ENCODE peak calls at places on chromosomes 13 and 19, in seven cellular contexts. S is D721Med, Q is choroid plexus epithelial cell, G is psoas muscle, H is pancreas, A is fibroblast of mammary gland, Y is A549. N is an unnamed sample.
A peak's percentile ranks its signal among the peaks of the same experiment; 100 is the strongest.

GRCh38 chr19:1102407-1103106 is 1.2 kb upstream of the GPX4 start:
- DNase-seq in Q (peak; percentile 99), S (no peak), A (peak; percentile 100), G (no peak), Y (peak; percentile 94), H (no peak), N (peak; percentile 98)

GRCh38 chr13:46593403-46593802 is 40.4 kb downstream of the LRCH1 start:
- DNase-seq in A (no peak), H (no peak), S (no peak), G (no peak), Q (no peak), Y (no peak), N (no peak)

GRCh38 chr13:47459512-47459911 is 541.6 kb downstream of the SUCLA2 start:
- DNase-seq in Q (peak; percentile 68), G (no peak), H (no peak), A (peak; percentile 67), S (no peak), Y (no peak), N (peak; percentile 11)

GRCh38 chr13:19158526-19158925 is 23.1 kb downstream of the TUBA3C start:
- DNase-seq in H (no peak), S (no peak), G (no peak), Y (no peak), A (no peak), Q (no peak), N (no peak)

GRCh38 chr19:41845001-41845050 is at the start of gene DMRTC2:
- DNase-seq in H (no peak), Q (no peak), Y (no peak), G (no peak), A (no peak), S (no peak), N (no peak)

GRCh38 chr13:95481051-95481775 is 71.3 kb upstream of the CLDN10 start:
- DNase-seq in Q (no peak), H (no peak), S (no peak), Y (no peak), G (no peak), A (peak; percentile 44), N (no peak)

GRCh38 chr13:110442946-110443632 is 118.4 kb downstream of the RAB20 start:
- DNase-seq in A (peak; percentile 77), Y (no peak), Q (peak; percentile 72), H (no peak), G (no peak), S (no peak), N (peak; percentile 37)

GRCh38 chr13:73368608-73369007 is 309.8 kb downstream of the KLF5 start:
- DNase-seq in H (no peak), G (no peak), A (no peak), Q (no peak), Y (peak; percentile 11), S (no peak), N (no peak)

GRCh38 chr19:39497850-39498261 is 891 bp upstream of the DLL3 start:
- DNase-seq in A (peak; percentile 24), G (no peak), Q (peak; percentile 41), S (no peak), Y (peak; percentile 69), H (peak; percentile 73), N (no peak)

GRCh38 chr13:69565334-69565733 is 542.3 kb upstream of the ATXN8OS start:
- DNase-seq in A (peak; percentile 4), Y (peak; percentile 54), H (no peak), G (no peak), Q (peak; percentile 17), S (no peak), N (peak; percentile 0)

GRCh38 chr13:101838305-101838835 is 385.9 kb downstream of the ITGBL1 start:
- DNase-seq in A (peak; percentile 7), Q (peak; percentile 87), H (no peak), G (no peak), S (no peak), Y (no peak), N (peak; percentile 1)

GRCh38 chr13:24115671-24116070 is 44.8 kb upstream of the SPATA13 start:
- DNase-seq in A (no peak), Y (no peak), Q (no peak), S (no peak), G (no peak), H (no peak), N (no peak)

GRCh38 chr13:106521101-106521799 is 14.2 kb downstream of the EFNB2 start:
- DNase-seq in H (no peak), Q (no peak), Y (no peak), S (no peak), G (no peak), A (no peak), N (no peak)

DNA sequence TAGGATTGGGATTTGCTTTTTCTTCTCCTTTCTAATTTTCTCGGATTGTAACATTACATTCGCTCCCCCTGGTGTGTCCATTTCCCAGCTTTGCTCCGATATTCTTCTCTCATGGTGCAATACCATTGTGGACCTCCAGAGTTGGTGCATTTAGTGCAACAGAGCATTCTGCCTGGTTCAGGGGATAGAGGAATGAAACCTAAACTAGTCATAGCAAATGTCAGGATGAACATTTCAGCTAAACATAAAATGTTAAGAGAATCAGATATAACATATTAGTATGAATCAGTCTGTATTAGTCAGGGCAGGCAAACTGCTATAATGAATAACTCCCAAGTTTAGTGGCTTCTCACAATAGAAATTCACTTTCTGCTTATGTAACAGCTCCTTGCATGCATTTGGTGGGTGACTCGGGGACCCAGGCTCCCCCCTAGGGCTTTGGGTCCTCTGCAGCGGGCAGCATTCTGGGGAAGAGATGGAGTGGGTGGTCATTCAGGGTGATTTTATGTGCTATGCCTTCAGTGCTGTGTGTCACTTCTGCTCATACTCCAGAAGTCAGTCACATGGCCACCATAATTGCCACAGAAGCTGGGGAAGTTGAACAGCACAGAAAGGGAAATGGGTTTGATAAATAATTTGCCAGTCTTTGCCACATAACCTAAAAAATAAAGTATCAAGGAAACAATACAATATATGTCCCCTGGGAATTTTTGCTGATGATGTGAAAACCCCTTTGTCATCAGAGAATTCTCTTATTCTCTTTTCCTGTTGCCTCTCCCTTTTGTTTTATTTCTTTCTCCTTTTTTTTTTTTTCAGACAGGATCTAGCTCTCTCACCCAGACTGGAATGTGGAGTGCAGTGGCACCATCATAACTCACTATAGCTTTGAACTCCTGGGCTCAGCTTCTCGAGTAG is 111.0 kb downstream of the HSPH1 start:
- DNase-seq in Y (no peak), H (no peak), Q (peak; percentile 41), S (no peak), A (peak; percentile 41), G (no peak), N (peak; percentile 25)
- TF ChIP-seq CTCF in Y (no peak), H (no peak), Q (peak; percentile 57), S (no peak), A (peak; percentile 51), G (no peak), N (peak; percentile 71)

GRCh38 chr13:96552523-96552922 is 441.8 kb downstream of the OXGR1 start:
- DNase-seq in Y (no peak), H (no peak), S (no peak), A (no peak), Q (no peak), G (no peak), N (no peak)
- TF ChIP-seq CTCF in Y (no peak), H (no peak), S (no peak), A (no peak), Q (no peak), G (no peak), N (no peak)

GRCh38 chr13:26111797-26112196 is 60.0 kb upstream of the SHISA2 start:
- DNase-seq in S (no peak), Y (no peak), Q (no peak), H (no peak), A (no peak), G (no peak), N (no peak)

GRCh38 chr13:26117620-26118019 is 65.8 kb upstream of the SHISA2 start:
- DNase-seq in H (no peak), Q (no peak), S (no peak), Y (no peak), G (no peak), A (no peak), N (no peak)

GRCh38 chr13:26112843-26113242 is 61.0 kb upstream of the SHISA2 start:
- DNase-seq in G (no peak), Q (peak; percentile 51), S (no peak), A (no peak), Y (peak; percentile 10), H (no peak), N (no peak)
- TF ChIP-seq CTCF in G (no peak), Q (peak; percentile 62), S (peak; percentile 8), A (peak; percentile 16), Y (no peak), H (no peak), N (peak; percentile 66)

GRCh38 chr13:40340368-40341085 is 325.9 kb downstream of the FOXO1 start:
- DNase-seq in H (no peak), A (no peak), Q (peak; percentile 46), Y (peak; percentile 17), S (no peak), G (no peak), N (no peak)
- TF ChIP-seq CTCF in H (no peak), A (no peak), Q (peak; percentile 38), Y (no peak), S (no peak), G (no peak), N (no peak)

GRCh38 chr13:82747948-82748347 is 1134.3 kb downstream of the SLITRK1 start:
- DNase-seq in H (no peak), G (no peak), S (no peak), A (peak; percentile 56), Y (no peak), Q (peak; percentile 58), N (peak; percentile 47)
- TF ChIP-seq CTCF in H (no peak), G (no peak), S (no peak), A (no peak), Y (no peak), Q (no peak), N (no peak)

GRCh38 chr13:49240017-49240416 is 7.7 kb upstream of the CDADC1 start:
- DNase-seq in A (peak; percentile 66), G (no peak), Y (peak; percentile 24), H (no peak), Q (peak; percentile 64), S (no peak), N (peak; percentile 25)
- TF ChIP-seq CTCF in A (peak; percentile 78), G (peak; percentile 26), Y (peak; percentile 35), H (no peak), Q (peak; percentile 84), S (peak; percentile 58), N (peak; percentile 73)

N was measured in HFFc6.